ENCODE peak calls at places on chromosome 5, in seven cellular contexts. R is IMR-90; X is astrocyte; H is endodermal cell; M is colonic mucosa; A is CD8-positive, alpha-beta T cell; U is uterus. N is an unnamed sample.

GRCh38 chr5:160702856-160703453 is 149.1 kb downstream of the ATP10B start:
- DNase-seq in R (no peak), X (no peak), H (no peak), M (no peak), A (no peak), U (no peak), N (no peak)

GRCh38 chr5:89580976-89581375 is 698.0 kb upstream of the MEF2C start:
- DNase-seq in R (no peak), X (no peak), H (no peak), M (no peak), A (no peak), U (no peak), N (no peak)

GRCh38 chr5:172455511-172456061 is 1.3 kb upstream of the SH3PXD2B start:
- DNase-seq in R (peak; percentile 70), X (peak; percentile 67), H (peak; percentile 88), M (peak; percentile 44), A (no peak), U (peak; percentile 63), N (peak; percentile 72)

GRCh38 chr5:82676663-82677062 is 398.5 kb upstream of the RPS23 start:
- DNase-seq in R (no peak), X (no peak), H (no peak), M (no peak), A (no peak), U (no peak), N (no peak)

GRCh38 chr5:157750320-157750719 is 6.8 kb downstream of the LSM11 start:
- DNase-seq in R (peak; percentile 71), X (peak; percentile 48), H (no peak), M (no peak), A (no peak), U (peak; percentile 48), N (no peak)

GRCh38 chr5:171595801-171596231 is 176.4 kb downstream of the FGF18 start:
- DNase-seq in R (peak; percentile 92), X (peak; percentile 93), H (no peak), M (no peak), A (no peak), U (no peak), N (no peak)

GRCh38 chr5:154444559-154445421 is 1.0 kb upstream of the SAP30L start:
- DNase-seq in R (no peak), X (no peak), H (peak; percentile 78), M (peak; percentile 29), A (no peak), U (no peak), N (no peak)

GRCh38 chr5:422323-423232 is 20.4 kb upstream of the EXOC3 start:
- DNase-seq in R (no peak), X (no peak), H (peak; percentile 34), M (no peak), A (no peak), U (no peak), N (no peak)

GRCh38 chr5:175385691-175386360 is 58.2 kb downstream of the DRD1 start:
- DNase-seq in R (peak; percentile 69), X (peak; percentile 71), H (no peak), M (no peak), A (no peak), U (no peak), N (no peak)

GRCh38 chr5:176530983-176531901 is 6.0 kb downstream of the RNF44 start:
- DNase-seq in R (peak; percentile 74), X (peak; percentile 27), H (peak; percentile 45), M (no peak), A (no peak), U (no peak), N (peak; percentile 65)

GRCh38 chr5:178372091-178372695 is 139.6 kb upstream of the PHYKPL start:
- DNase-seq in R (no peak), X (no peak), H (no peak), M (no peak), A (no peak), U (peak; percentile 21), N (peak; percentile 76)

GRCh38 chr5:159463590-159464321 is 133.5 kb upstream of the IL12B start:
- DNase-seq in R (peak; percentile 35), X (peak; percentile 42), H (no peak), M (no peak), A (no peak), U (no peak), N (no peak)

GRCh38 chr5:2759091-2759490 is 7.6 kb upstream of the IRX2 start:
- DNase-seq in R (no peak), X (no peak), H (no peak), M (no peak), A (no peak), U (no peak), N (no peak)
- H3K9me3 ChIP-seq in R (peaks cover 2% of the 10 kb centered on the region), X (no peaks in the 10 kb centered on the region), H (no peaks in the 10 kb centered on the region), M (no peaks in the 10 kb centered on the region), A (no peaks in the 10 kb centered on the region), U (no peaks in the 10 kb centered on the region), N (no peaks in the 10 kb centered on the region)

GRCh38 chr5:3351581-3352442 is 243.8 kb upstream of the IRX1 start:
- DNase-seq in R (no peak), X (no peak), H (peak; percentile 35), M (no peak), A (no peak), U (no peak), N (no peak)
- H3K9me3 ChIP-seq in R (peaks cover 41% of the 10 kb centered on the region), X (no peaks in the 10 kb centered on the region), H (no peaks in the 10 kb centered on the region), M (no peaks in the 10 kb centered on the region), A (no peaks in the 10 kb centered on the region), U (no peaks in the 10 kb centered on the region), N (no peaks in the 10 kb centered on the region)

GRCh38 chr5:141360685-141361084 is 891 bp downstream of the PCDHGB2 start:
- DNase-seq in R (no peak), X (no peak), H (no peak), M (no peak), A (no peak), U (no peak), N (no peak)

GRCh38 chr5:141362719-141363118 is 1.2 kb upstream of the PCDHGA5 start:
- DNase-seq in R (no peak), X (no peak), H (no peak), M (no peak), A (no peak), U (no peak), N (no peak)

GRCh38 chr5:141356133-141356532 is 1.3 kb downstream of the PCDHGA4 start:
- DNase-seq in R (no peak), X (no peak), H (no peak), M (no peak), A (no peak), U (no peak), N (no peak)

GRCh38 chr5:141356950-141357349 is 2.1 kb downstream of the PCDHGA4 start:
- DNase-seq in R (no peak), X (no peak), H (no peak), M (no peak), A (no peak), U (no peak), N (no peak)

DNA sequence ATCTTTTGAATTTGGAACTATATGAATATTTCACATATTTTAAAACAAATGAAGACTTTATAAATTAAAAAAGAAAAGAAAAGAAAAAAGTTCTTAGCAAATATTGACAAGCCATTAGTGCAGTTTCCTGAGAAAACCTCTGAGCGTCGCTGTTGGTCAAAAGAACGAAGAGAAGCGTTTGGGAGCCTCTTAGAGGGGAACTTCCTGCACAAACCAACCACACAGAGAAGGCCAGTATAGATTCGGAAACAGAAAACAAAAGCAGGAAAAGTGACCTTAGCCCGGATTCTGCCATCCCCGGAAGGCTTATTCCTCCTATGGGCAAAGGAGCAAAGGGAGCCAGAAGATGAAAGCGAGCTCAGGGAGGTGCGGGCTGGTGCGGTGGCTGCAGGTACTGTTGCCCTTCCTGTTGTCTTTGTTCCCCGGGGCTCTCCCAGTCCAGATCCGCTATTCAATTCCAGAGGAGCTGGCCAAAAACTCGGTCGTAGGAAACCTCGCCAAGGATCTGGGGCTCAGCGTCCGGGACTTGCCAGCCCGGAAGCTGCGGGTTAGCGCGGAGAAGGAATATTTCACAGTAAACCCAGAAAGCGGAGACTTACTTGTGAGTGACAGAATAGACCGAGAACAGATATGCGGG is at the start of gene PCDHGB2:
- DNase-seq in R (peak; percentile 64), X (peak; percentile 26), H (peak; percentile 63), M (no peak), A (no peak), U (no peak), N (peak; percentile 33)
- H3K9me3 ChIP-seq in R (peaks cover 63% of the 10 kb centered on the region), X (peaks cover 59% of the 10 kb centered on the region), H (peaks cover 61% of the 10 kb centered on the region), M (no peaks in the 10 kb centered on the region), A (peaks cover 11% of the 10 kb centered on the region), U (peaks cover 88% of the 10 kb centered on the region), N (peaks cover 16% of the 10 kb centered on the region)

DNA sequence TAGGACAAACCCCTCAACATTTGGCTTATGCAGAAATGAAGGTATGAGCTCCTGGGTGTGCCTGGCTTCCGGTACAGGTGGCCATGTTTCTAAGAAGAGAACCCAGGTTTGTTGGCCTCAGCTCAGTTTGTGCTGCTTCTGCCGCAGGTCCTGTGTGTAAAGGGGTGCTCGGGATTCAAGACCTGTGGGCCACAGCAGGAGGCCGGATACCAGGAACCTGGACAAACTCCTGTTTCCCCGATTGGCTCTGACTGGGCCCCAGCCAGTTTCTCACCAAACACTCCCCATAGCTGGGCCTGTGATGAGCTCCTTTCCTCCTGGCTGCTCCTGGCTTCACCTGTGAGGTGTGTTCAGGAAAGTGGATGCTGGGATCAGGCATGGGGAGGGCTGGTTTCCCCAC is 271.2 kb upstream of the IRX2 start:
- DNase-seq in R (no peak), X (no peak), H (no peak), M (no peak), A (no peak), U (no peak), N (no peak)
- H3K9me3 ChIP-seq in R (peaks cover 20% of the 10 kb centered on the region), X (no peaks in the 10 kb centered on the region), H (no peaks in the 10 kb centered on the region), M (no peaks in the 10 kb centered on the region), A (no peaks in the 10 kb centered on the region), U (no peaks in the 10 kb centered on the region), N (no peaks in the 10 kb centered on the region)